ENCODE peak calls at places on chromosomes 16 and 17, in eight cellular contexts. L is left ventricle myocardium inferior, N is aorta, Q is pancreas, R is prostate gland, M is ovary, G is H1, A is neuronal stem cell. D is an unnamed sample. For H3K27me3 and H3K9me3, the result is how much of the 10 kb centered on the place peaks cover.

GRCh38 chr17:32330142-32330541 is 11.8 kb downstream of the C17orf75 start:
- DNase-seq in A (no peak), M (no peak), N (no peak), L (no peak), R (no peak), Q (no peak), G (no peak), D (no peak)

GRCh38 chr17:77126519-77126918 is 14.2 kb upstream of the SEC14L1 start:
- DNase-seq in R (no peak), L (no peak), G (no peak), M (peak), N (no peak), Q (peak), A (no peak), D (no peak)

GRCh38 chr16:57147381-57148191 is 38.3 kb downstream of the PSME3IP1 start:
- DNase-seq in G (no peak), R (peak), M (peak), A (no peak), L (no peak), N (peak), Q (no peak), D (no peak)

GRCh38 chr16:2919511-2920255 is 8.0 kb downstream of the FLYWCH1 start:
- DNase-seq in L (no peak), A (peak), G (peak), M (peak), Q (no peak), R (peak), N (no peak), D (peak)

GRCh38 chr17:55286681-55287589 is 22.2 kb downstream of the HLF start:
- DNase-seq in L (no peak), N (no peak), M (no peak), Q (no peak), R (no peak), A (no peak), G (no peak), D (no peak)

GRCh38 chr16:22109258-22109898 is 17.0 kb downstream of the VWA3A start:
- DNase-seq in R (no peak), M (no peak), G (no peak), L (no peak), Q (no peak), N (no peak), A (no peak), D (no peak)

GRCh38 chr17:7242717-7243576 is 698 bp upstream of the GABARAP start:
- DNase-seq in G (peak), N (peak), M (peak), L (peak), Q (peak), A (peak), R (peak), D (peak)

GRCh38 chr17:21689604-21690003 is 2.7 kb upstream of the KCNJ18 start:
- DNase-seq in G (no peak), L (no peak), Q (no peak), R (no peak), A (no peak), N (peak), M (peak), D (peak)

GRCh38 chr17:9893606-9894005 is 11.5 kb downstream of the RCVRN start:
- DNase-seq in Q (no peak), A (no peak), N (no peak), R (no peak), L (no peak), M (no peak), G (no peak), D (peak)

GRCh38 chr17:51147641-51148040 is 5.7 kb upstream of the NME1 start:
- DNase-seq in G (no peak), L (no peak), R (no peak), N (no peak), M (no peak), A (no peak), Q (no peak), D (no peak)

GRCh38 chr16:25020112-25020591 is 5.0 kb upstream of the ARHGAP17 start:
- DNase-seq in M (no peak), N (no peak), A (no peak), R (no peak), L (no peak), G (no peak), Q (no peak), D (no peak)

GRCh38 chr16:77896357-77896972 is 108.1 kb downstream of the VAT1L start:
- DNase-seq in Q (no peak), M (no peak), N (no peak), G (no peak), L (no peak), R (no peak), A (no peak), D (peak)

GRCh38 chr16:26993988-26994387 is 72.7 kb upstream of the C16orf82 start:
- DNase-seq in A (no peak), L (no peak), R (no peak), M (no peak), N (no peak), Q (no peak), G (no peak), D (no peak)

GRCh38 chr16:72859581-72859980 is 188.3 kb downstream of the ZFHX3 start:
- DNase-seq in R (no peak), Q (no peak), A (no peak), L (no peak), M (no peak), N (no peak), G (no peak), D (no peak)

GRCh38 chr16:71328151-71328550 is 30.4 kb upstream of the CALB2 start:
- DNase-seq in M (no peak), Q (no peak), N (no peak), A (no peak), R (no peak), G (no peak), L (no peak), D (no peak)

GRCh38 chr17:21095735-21096134 is 31.0 kb upstream of the DHRS7B start:
- DNase-seq in N (no peak), L (no peak), R (no peak), G (no peak), A (no peak), M (no peak), Q (no peak), D (no peak)

GRCh38 chr16:79648846-79649245 is 48.3 kb upstream of the MAF start:
- DNase-seq in Q (no peak), G (no peak), A (no peak), M (no peak), R (no peak), L (no peak), N (no peak), D (no peak)

GRCh38 chr17:55063857-55064485 is 95.4 kb downstream of the STXBP4 start:
- DNase-seq in G (no peak), A (no peak), N (no peak), R (no peak), M (no peak), L (no peak), Q (no peak), D (no peak)

DNA sequence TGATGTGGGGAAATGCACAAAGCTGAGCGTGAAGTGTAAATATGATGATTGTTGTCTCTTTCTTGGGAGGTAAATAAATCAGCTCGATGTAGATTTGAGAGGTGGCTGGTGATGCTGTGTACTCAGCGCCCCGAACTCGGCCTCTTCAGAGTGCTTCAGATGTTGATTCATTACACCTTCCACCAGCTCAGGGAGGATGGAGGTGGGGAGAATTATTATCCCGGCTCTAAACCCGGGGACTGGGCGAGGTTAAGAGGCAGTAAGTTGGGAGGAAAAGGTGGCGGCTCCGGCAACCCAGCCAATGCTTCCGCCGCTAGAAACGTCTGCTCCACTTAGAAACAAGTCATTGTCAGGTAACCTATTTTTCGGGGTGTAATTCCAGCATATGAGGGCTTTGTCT is 86.5 kb downstream of the RPA1 start:
- DNase-seq in R (no peak), A (no peak), M (no peak), Q (peak), L (no peak), N (no peak), G (no peak), D (no peak)
- H3K27me3 ChIP-seq in R (under half), A (under half), M (under half), Q (under half), L (half or more), N (under half), G (under half), D (under half)

GRCh38 chr16:69618721-69619120 is 53.0 kb downstream of the NFAT5 start:
- DNase-seq in L (no peak), A (no peak), Q (no peak), R (no peak), M (no peak), G (no peak), N (no peak), D (no peak)

GRCh38 chr16:69618307-69618706 is 52.5 kb downstream of the NFAT5 start:
- DNase-seq in R (no peak), N (no peak), M (no peak), Q (no peak), G (no peak), A (no peak), L (no peak), D (peak)

GRCh38 chr16:69619514-69619913 is 53.7 kb downstream of the NFAT5 start:
- DNase-seq in L (no peak), Q (no peak), N (no peak), A (no peak), G (no peak), R (no peak), M (no peak), D (peak)

GRCh38 chr16:69620564-69620963 is 54.8 kb downstream of the NFAT5 start:
- DNase-seq in A (no peak), R (no peak), N (no peak), G (no peak), Q (no peak), M (no peak), L (no peak), D (peak)

DNA sequence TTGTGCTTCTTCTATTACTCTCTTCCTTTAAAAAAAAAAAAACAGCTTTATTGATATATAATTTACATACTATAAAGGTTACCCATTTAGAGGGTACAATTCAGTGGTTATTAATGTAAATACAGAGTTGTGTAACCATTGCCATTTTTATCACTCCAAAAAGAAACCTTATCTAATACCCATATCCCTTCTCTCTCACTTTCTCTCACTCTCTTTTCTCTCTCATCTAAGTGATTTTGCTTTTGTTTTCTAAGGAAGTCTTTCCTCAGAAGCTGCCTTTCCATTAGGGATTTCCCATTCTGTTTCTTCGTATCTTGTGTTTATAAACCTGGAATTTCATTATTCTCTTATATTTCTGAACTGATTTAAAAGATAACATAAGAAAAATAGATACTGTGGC is 55.5 kb downstream of the NFAT5 start:
- DNase-seq in R (no peak), N (no peak), M (no peak), L (no peak), Q (no peak), A (no peak), G (no peak), D (no peak)
- H3K9me3 ChIP-seq in R (under half), N (under half), M (under half), L (under half), Q (under half), A (under half), G (under half), D (under half)

GRCh38 chr17:33730131-33730530 is 437.0 kb upstream of the ASIC2 start:
- DNase-seq in L (no peak), R (no peak), N (no peak), A (no peak), Q (no peak), G (no peak), M (no peak), D (no peak)
- H3K27me3 ChIP-seq in L (half or more), R (under half), N (under half), A (under half), Q (under half), G (under half), M (under half), D (under half)

GRCh38 chr17:70029019-70029767 is 45.8 kb upstream of the KCNJ16 start:
- DNase-seq in L (no peak), R (no peak), M (no peak), N (no peak), G (no peak), Q (no peak), A (no peak), D (no peak)
- H3K9me3 ChIP-seq in L (under half), R (under half), M (under half), N (under half), G (under half), Q (under half), A (under half), D (under half)

GRCh38 chr17:58040386-58040785 is 33.3 kb upstream of the SRSF1 start:
- DNase-seq in Q (no peak), G (no peak), A (no peak), M (no peak), R (no peak), N (no peak), L (no peak), D (no peak)
- H3K27me3 ChIP-seq in Q (under half), G (under half), A (under half), M (under half), R (under half), N (under half), L (under half), D (under half)

DNA sequence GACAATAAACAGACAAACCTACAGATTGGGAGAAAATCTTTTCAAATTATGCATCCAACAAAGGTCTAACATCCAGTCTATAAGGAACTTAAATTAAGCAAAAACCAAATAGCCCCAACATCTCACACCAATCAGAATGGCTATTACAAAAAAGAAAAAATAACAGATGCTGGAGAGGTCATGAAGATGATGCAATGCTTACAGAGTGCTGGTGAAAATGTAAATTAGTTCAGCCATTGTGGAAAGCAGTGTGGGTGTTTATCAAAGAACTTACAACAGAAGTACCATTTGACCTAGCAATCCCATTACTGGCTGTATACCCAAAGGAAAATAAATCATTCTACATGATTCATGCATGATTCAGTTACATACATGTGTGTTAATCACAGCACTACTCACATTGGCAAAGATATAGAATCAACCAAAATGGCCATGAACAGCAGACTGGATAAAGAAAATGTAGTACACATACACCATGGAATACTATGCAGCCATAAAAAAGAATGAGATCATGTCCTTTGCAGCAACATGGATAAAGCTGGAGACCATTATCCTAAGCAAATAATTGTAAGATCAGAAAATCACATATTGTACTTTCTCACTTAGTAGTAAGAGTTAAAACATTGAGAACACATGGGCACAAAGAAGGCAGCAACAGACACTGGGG is 223.9 kb upstream of the WSB1 start:
- DNase-seq in Q (no peak), R (no peak), L (no peak), M (no peak), G (no peak), A (no peak), N (no peak), D (no peak)
- H3K9me3 ChIP-seq in Q (under half), R (under half), L (under half), M (under half), G (half or more), A (under half), N (under half), D (under half)

DNA sequence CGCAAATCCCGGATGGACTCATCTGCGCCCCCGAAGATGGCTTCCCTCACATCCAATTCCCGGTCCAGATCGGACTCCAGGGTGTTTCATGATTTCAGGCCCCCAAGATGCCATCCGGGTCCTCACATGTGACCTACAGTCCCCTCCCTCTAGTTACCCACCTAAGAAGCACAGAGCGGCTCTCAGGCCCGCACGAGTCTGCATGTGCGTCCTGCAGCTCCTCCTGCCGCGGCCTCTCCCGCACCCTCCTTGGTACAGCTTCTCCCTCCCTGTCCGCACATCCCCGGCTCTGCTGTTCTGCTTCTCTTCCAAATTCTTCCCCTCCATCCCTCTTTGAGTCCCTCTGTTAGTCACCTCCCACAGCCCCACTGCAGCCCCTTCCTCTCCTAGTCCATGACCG is 231.2 kb downstream of the RBFOX3 start:
- DNase-seq in M (no peak), N (no peak), Q (no peak), G (no peak), R (no peak), L (no peak), A (no peak), D (no peak)
- H3K27me3 ChIP-seq in M (under half), N (under half), Q (under half), G (under half), R (under half), L (half or more), A (under half), D (under half)

GRCh38 chr16:47817048-47817447 is 338.7 kb downstream of the ABCC12 start:
- DNase-seq in R (no peak), N (no peak), Q (no peak), G (no peak), L (no peak), M (no peak), A (no peak), D (no peak)

DNA sequence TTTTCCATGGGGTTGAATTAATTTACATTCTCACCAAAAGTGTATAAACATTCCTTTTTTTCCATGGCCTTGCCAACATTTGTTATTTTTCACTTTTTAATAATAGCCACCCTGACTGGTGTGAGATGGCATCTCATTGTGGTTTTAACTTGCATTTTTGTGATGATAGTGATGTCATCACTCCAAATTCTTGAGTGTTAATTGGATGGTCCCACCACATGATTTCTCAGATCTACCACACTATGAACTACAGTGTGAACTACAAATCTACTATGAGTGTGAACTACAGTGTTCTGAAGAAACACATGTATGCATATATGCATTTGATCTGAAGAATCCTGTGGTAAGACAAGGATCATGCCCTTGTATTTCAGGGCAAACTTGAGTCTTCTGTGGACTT is 340.1 kb downstream of the ABCC12 start:
- DNase-seq in L (no peak), Q (no peak), G (no peak), R (no peak), N (no peak), A (no peak), M (no peak), D (no peak)
- H3K9me3 ChIP-seq in L (under half), Q (under half), G (under half), R (under half), N (under half), A (under half), M (under half), D (under half)

D was measured in cardiac muscle cell.